ENCODE peak calls at places on chromosomes 5 and 9, in ten cellular contexts. Z, X, S, G, T, M, E, I, B and O are unnamed samples.

GRCh38 chr5:51632794-51633193 is 249.5 kb downstream of the ISL1 start:
- DNase-seq in Z (no peak), X (no peak), S (no peak), G (no peak), T (no peak), M (no peak), E (no peak), I (no peak), B (no peak), O (no peak)

GRCh38 chr5:74810915-74811314 is 43.9 kb downstream of the NSA2 start:
- DNase-seq in Z (no peak), X (no peak), S (no peak), G (no peak), T (no peak), M (no peak), E (no peak), I (no peak), B (no peak), O (no peak)

GRCh38 chr9:70410368-70410767 is 4.1 kb downstream of the KLF9 start:
- DNase-seq in Z (no peak), X (no peak), S (no peak), G (no peak), T (no peak), M (no peak), E (no peak), I (no peak), B (no peak), O (no peak)

GRCh38 chr5:135028791-135029467 is 5.1 kb downstream of the PITX1 start:
- DNase-seq in Z (no peak), X (peak; percentile 84), S (no peak), G (no peak), T (peak; percentile 64), M (no peak), E (peak; percentile 79), I (no peak), B (peak; percentile 65), O (no peak)

GRCh38 chr5:169992789-169993188 is 12.5 kb upstream of the INSYN2B start:
- DNase-seq in Z (no peak), X (no peak), S (no peak), G (no peak), T (no peak), M (no peak), E (no peak), I (no peak), B (no peak), O (no peak)

GRCh38 chr9:134533850-134534585 is 107.6 kb upstream of the COL5A1 start:
- DNase-seq in Z (peak; percentile 20), X (no peak), S (no peak), G (no peak), T (peak; percentile 62), M (no peak), E (no peak), I (no peak), B (no peak), O (no peak)

GRCh38 chr5:84564311-84564710 is 179.6 kb upstream of the EDIL3 start:
- DNase-seq in Z (no peak), X (no peak), S (no peak), G (no peak), T (no peak), M (no peak), E (no peak), I (no peak), B (no peak), O (no peak)

GRCh38 chr5:1522601-1523479 is 920 bp downstream of the LPCAT1 start:
- DNase-seq in Z (peak; percentile 44), X (peak; percentile 89), S (peak; percentile 7), G (no peak), T (peak; percentile 63), M (no peak), E (peak; percentile 53), I (no peak), B (peak; percentile 74), O (no peak)

GRCh38 chr5:122929001-122929400 is 83.6 kb downstream of the SNX24 start:
- DNase-seq in Z (no peak), X (no peak), S (no peak), G (no peak), T (no peak), M (no peak), E (no peak), I (no peak), B (no peak), O (no peak)

GRCh38 chr5:92309336-92309991 is 926.3 kb upstream of the ARRDC3 start:
- DNase-seq in Z (no peak), X (no peak), S (no peak), G (no peak), T (no peak), M (peak; percentile 11), E (no peak), I (peak; percentile 33), B (peak; percentile 53), O (no peak)

GRCh38 chr9:71816782-71817549 is 48.7 kb upstream of the CEMIP2 start:
- DNase-seq in Z (no peak), X (no peak), S (no peak), G (no peak), T (no peak), M (no peak), E (no peak), I (no peak), B (no peak), O (no peak)

GRCh38 chr9:84411647-84412267 is 71.2 kb upstream of the SLC28A3 start:
- DNase-seq in Z (no peak), X (no peak), S (no peak), G (no peak), T (no peak), M (no peak), E (no peak), I (no peak), B (no peak), O (no peak)

GRCh38 chr5:142767178-142767577 is 3.0 kb upstream of the ARHGAP26 start:
- DNase-seq in Z (no peak), X (no peak), S (peak; percentile 54), G (no peak), T (no peak), M (no peak), E (no peak), I (no peak), B (no peak), O (no peak)

GRCh38 chr9:79107911-79108676 is 463.7 kb upstream of the TLE4 start:
- DNase-seq in Z (no peak), X (no peak), S (no peak), G (no peak), T (no peak), M (no peak), E (no peak), I (no peak), B (no peak), O (no peak)

GRCh38 chr9:135792268-135793128 is 90.5 kb downstream of the KCNT1 start:
- DNase-seq in Z (no peak), X (peak; percentile 68), S (no peak), G (no peak), T (no peak), M (peak; percentile 10), E (no peak), I (no peak), B (no peak), O (no peak)
- TF ChIP-seq EP300 in Z (no peak), X (no peak), S (no peak), G (no peak), T (no peak), M (no peak), E (no peak), I (no peak), B (no peak), O (no peak)

GRCh38 chr9:8860925-8861324 is 1061.3 kb upstream of the DMAC1 start:
- DNase-seq in Z (no peak), X (no peak), S (no peak), G (no peak), T (no peak), M (no peak), E (no peak), I (no peak), B (no peak), O (no peak)
- TF ChIP-seq CTCF in Z (no peak), X (no peak), S (no peak), G (no peak), T (no peak), M (no peak), E (no peak), I (no peak), B (no peak), O (no peak)

GRCh38 chr9:94772654-94773303 is 46.3 kb downstream of the AOPEP start:
- DNase-seq in Z (no peak), X (no peak), S (no peak), G (no peak), T (no peak), M (no peak), E (no peak), I (no peak), B (peak; percentile 42), O (no peak)

GRCh38 chr9:94773655-94774054 is 47.2 kb downstream of the AOPEP start:
- DNase-seq in Z (no peak), X (no peak), S (no peak), G (no peak), T (no peak), M (no peak), E (no peak), I (no peak), B (no peak), O (no peak)

GRCh38 chr9:94770344-94770743 is 43.8 kb downstream of the AOPEP start:
- DNase-seq in Z (no peak), X (no peak), S (no peak), G (no peak), T (no peak), M (no peak), E (no peak), I (no peak), B (no peak), O (no peak)

GRCh38 chr9:94771096-94771495 is 44.6 kb downstream of the AOPEP start:
- DNase-seq in Z (no peak), X (no peak), S (no peak), G (no peak), T (no peak), M (no peak), E (no peak), I (no peak), B (no peak), O (no peak)

GRCh38 chr9:94772128-94772527 is 45.6 kb downstream of the AOPEP start:
- DNase-seq in Z (no peak), X (no peak), S (no peak), G (no peak), T (no peak), M (no peak), E (no peak), I (no peak), B (no peak), O (no peak)
- TF ChIP-seq EP300 in Z (no peak), X (no peak), S (no peak), G (no peak), T (no peak), M (no peak), E (no peak), I (no peak), B (no peak), O (no peak)

DNA sequence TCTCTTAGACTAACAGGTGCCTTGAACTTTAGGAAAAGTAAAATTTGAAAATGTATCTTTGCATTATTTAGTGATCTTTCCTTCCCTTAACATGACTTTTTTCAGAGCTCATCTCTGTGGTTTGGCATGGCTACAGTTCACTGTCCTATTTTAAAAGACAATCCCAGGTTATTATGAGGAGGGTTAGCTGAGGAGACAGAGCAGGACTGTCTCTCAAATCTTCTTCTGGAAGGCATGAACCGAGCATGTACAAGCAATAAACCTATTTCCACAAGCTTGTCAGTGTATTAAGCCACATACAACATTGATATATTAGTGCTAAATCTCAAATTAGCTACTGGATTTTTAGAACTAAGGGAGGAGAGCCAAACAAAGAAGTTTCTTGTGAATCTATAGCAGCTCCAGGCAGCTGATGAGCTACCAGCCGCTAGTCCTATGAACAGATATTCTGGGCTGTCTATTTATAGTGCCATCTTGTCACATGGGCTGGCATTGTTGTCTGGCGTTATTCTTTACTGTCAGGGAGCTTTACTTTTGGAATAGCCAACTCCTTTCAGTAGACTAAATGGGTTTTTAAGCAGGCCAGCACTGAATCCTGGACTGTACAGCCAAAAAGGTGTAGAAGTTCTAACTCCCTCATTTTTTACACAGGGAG is 171.2 kb upstream of the ACTBL2 start:
- DNase-seq in Z (no peak), X (no peak), S (no peak), G (no peak), T (no peak), M (no peak), E (no peak), I (no peak), B (no peak), O (no peak)
- TF ChIP-seq CTCF in Z (no peak), X (no peak), S (no peak), G (no peak), T (no peak), M (no peak), E (no peak), I (no peak), B (no peak), O (no peak)